ENCODE peak calls at places on chromosomes 3 and 15, in six cellular contexts. H is brain microvascular endothelial cell, G is stomach, F is astrocyte, R is fibroblast of lung, K is left ventricle myocardium inferior. Q is an unnamed sample.
A peak's percentile ranks its signal among the peaks of the same experiment; 100 is the strongest.

GRCh38 chr3:79366414-79366813 is 401.4 kb downstream of the ROBO1 start:
- DNase-seq in H (no peak), R (peak; percentile 35), F (peak; percentile 16), K (no peak), G (no peak), Q (no peak)

GRCh38 chr3:134237454-134238145 is 13.1 kb downstream of the RYK start:
- DNase-seq in F (no peak), K (no peak), G (no peak), R (no peak), H (no peak), Q (no peak)

GRCh38 chr3:297585-297984 is 101.0 kb downstream of the CHL1 start:
- DNase-seq in F (no peak), K (no peak), H (no peak), R (no peak), G (no peak), Q (no peak)

GRCh38 chr15:32737246-32737757 is 19.5 kb downstream of the GREM1 start:
- DNase-seq in R (no peak), K (no peak), H (no peak), F (no peak), G (no peak), Q (no peak)

GRCh38 chr3:58047806-58048205 is 39.6 kb downstream of the FLNB start:
- DNase-seq in H (peak; percentile 96), R (peak; percentile 98), F (peak; percentile 98), G (no peak), K (no peak), Q (peak; percentile 73)

GRCh38 chr3:47082519-47082918 is 81.4 kb downstream of the SETD2 start:
- DNase-seq in F (peak; percentile 42), R (peak; percentile 51), G (no peak), H (no peak), K (no peak), Q (no peak)

GRCh38 chr15:76334438-76335004 is 2.1 kb upstream of the ISL2 start:
- DNase-seq in K (no peak), R (no peak), H (no peak), F (no peak), G (no peak), Q (no peak)

GRCh38 chr15:48802867-48803266 is 8.0 kb downstream of the CEP152 start:
- DNase-seq in K (no peak), G (no peak), R (peak; percentile 97), H (peak; percentile 94), F (peak; percentile 97), Q (peak; percentile 98)

GRCh38 chr3:168088106-168088722 is 7.5 kb downstream of the GOLIM4 start:
- DNase-seq in R (no peak), H (no peak), K (no peak), F (no peak), G (no peak), Q (no peak)

GRCh38 chr3:72473156-72473555 is 375.1 kb downstream of the SHQ1 start:
- DNase-seq in F (no peak), G (no peak), R (no peak), H (no peak), K (no peak), Q (no peak)

GRCh38 chr3:194676471-194676870 is 4.5 kb upstream of the LSG1 start:
- DNase-seq in G (no peak), R (no peak), K (no peak), F (no peak), H (no peak), Q (no peak)

GRCh38 chr3:186097663-186098451 is 11.0 kb downstream of the ETV5 start:
- DNase-seq in H (peak; percentile 86), F (peak; percentile 89), G (peak; percentile 77), K (peak; percentile 54), R (peak; percentile 91), Q (peak; percentile 73)

GRCh38 chr3:64216706-64217105 is 8.6 kb downstream of the PRICKLE2 start:
- DNase-seq in F (peak; percentile 58), K (no peak), G (no peak), R (peak; percentile 71), H (no peak), Q (no peak)

DNA sequence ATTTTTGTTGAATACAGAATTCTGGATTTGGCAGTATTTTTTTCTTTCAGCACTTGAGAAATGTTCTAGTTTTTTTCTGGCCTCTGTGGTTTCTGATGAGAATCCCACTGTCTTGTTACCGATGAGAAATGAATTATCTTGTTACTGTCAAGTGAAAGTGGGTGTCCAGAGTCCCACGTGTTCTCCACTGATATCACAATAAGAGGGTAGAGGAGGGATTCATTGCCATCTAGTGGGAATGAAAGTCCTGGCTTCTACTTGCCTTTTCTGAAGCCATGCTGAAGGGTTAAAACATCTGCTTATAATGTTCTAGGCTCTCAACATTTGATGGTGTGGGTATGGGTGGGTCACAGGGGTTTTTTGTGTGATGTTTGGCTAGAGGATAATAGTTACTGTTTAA is 66.1 kb downstream of the SEC22A start:
- DNase-seq in G (no peak), K (no peak), F (no peak), R (no peak), H (no peak), Q (no peak)
- TF ChIP-seq CTCF in G (no peak), K (no peak), F (no peak), R (no peak), H (peak; percentile 17), Q (no peak)

GRCh38 chr3:14824646-14825045 is 5.9 kb downstream of the FGD5 start:
- DNase-seq in R (no peak), K (no peak), F (no peak), H (no peak), G (no peak), Q (no peak)

GRCh38 chr3:14822134-14822533 is 3.4 kb downstream of the FGD5 start:
- DNase-seq in R (no peak), K (no peak), G (no peak), H (no peak), F (no peak), Q (no peak)

GRCh38 chr3:14823910-14824629 is 5.3 kb downstream of the FGD5 start:
- DNase-seq in K (no peak), G (no peak), F (no peak), H (no peak), R (no peak), Q (no peak)

GRCh38 chr3:14821151-14821550 is 2.4 kb downstream of the FGD5 start:
- DNase-seq in R (no peak), K (no peak), H (no peak), G (no peak), F (no peak), Q (no peak)

DNA sequence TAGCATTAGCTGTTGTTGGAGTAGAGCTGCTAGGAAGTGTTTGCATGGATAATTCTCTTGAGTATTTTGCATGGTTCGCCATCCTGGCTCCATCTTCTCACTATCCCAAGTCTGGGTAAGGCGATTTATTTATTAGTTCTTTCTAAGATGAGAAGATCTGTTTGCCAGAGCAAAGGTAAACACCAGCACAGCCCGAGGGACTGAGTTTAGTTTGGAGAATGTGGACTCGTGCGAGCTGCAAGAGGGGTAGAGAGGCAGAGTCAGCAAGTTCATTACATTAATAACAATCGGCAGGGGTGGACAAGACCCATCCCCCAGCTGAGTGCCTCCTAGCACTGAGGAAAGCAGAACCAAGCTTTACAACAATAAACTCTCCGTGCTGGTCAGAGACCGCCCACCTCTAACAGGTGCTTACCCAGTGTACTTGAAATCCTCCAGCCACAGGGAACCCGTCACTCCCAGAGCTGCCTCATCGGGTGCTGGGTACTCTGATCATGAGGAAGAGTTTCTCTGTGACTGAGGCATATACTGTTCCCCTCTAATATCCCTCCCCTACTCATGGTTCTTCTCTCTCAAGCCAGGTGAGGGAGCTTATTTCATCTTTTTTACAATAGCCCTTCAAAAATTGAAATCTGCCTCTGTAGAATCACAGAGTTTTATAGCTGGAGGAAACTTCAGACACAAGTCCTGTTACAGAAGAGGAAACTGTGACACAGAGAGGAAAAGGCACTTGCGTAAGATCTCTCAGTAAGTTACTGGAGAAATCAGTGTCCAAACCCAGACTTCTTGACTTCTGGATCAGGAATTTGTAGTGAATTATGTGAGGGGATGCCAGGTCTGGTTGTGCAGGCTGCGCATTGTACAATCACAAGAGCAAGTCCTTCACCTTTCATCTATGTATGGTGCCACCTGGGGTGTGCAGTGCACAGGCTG is 4.4 kb downstream of the FGD5 start:
- DNase-seq in R (no peak), K (no peak), G (no peak), H (no peak), F (no peak), Q (no peak)
- H3K36me3 ChIP-seq in R (no peaks in the 10 kb centered on the region), K (peaks cover 24% of the 10 kb centered on the region), G (peaks cover 20% of the 10 kb centered on the region), H (no peaks in the 10 kb centered on the region), F (no peaks in the 10 kb centered on the region), Q (no peaks in the 10 kb centered on the region)

GRCh38 chr3:188212308-188212969 is 58.5 kb downstream of the LPP start:
- DNase-seq in G (no peak), F (peak; percentile 86), K (no peak), R (peak; percentile 92), H (no peak), Q (peak; percentile 96)
- H3K4me3 ChIP-seq in G (peak overlapping the region; percentile 36), F (peak overlapping the region; percentile 44), K (no peak overlapping the region), R (peak overlapping the region; percentile 58), H (peak overlapping the region; percentile 33), Q (no peak overlapping the region)

GRCh38 chr15:30033763-30034162 is 49.0 kb upstream of the GOLGA8J start:
- DNase-seq in G (no peak), K (no peak), H (no peak), F (no peak), R (no peak), Q (no peak)

GRCh38 chr15:30033211-30033610 is 49.5 kb upstream of the GOLGA8J start:
- DNase-seq in H (no peak), F (no peak), G (no peak), R (no peak), K (no peak), Q (no peak)

GRCh38 chr15:30036304-30036703 is 46.5 kb upstream of the GOLGA8J start:
- DNase-seq in H (no peak), R (no peak), F (no peak), G (no peak), K (no peak), Q (no peak)

DNA sequence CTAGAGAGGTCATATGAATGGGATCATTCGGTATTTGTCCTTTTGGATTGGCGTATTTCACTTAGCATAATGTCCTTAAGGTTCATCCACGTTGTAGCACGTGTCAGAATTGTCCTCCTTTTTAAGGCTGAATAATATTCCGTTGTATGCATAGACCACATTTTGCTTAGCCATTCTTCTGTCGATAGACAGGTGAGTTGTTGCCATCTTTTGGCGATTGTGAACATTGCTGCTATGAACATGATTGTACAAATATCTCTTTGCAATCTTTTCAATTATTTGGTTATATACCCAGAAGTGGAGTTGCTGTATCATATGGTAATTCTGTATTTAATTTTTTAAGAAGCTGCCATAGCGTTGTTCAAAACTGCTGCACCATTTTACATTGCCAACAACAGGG is 52.4 kb upstream of the GOLGA8J start:
- DNase-seq in R (no peak), K (no peak), H (no peak), F (no peak), G (no peak), Q (no peak)
- TF ChIP-seq CTCF in R (no peak), K (no peak), H (no peak), F (no peak), G (no peak), Q (no peak)

DNA sequence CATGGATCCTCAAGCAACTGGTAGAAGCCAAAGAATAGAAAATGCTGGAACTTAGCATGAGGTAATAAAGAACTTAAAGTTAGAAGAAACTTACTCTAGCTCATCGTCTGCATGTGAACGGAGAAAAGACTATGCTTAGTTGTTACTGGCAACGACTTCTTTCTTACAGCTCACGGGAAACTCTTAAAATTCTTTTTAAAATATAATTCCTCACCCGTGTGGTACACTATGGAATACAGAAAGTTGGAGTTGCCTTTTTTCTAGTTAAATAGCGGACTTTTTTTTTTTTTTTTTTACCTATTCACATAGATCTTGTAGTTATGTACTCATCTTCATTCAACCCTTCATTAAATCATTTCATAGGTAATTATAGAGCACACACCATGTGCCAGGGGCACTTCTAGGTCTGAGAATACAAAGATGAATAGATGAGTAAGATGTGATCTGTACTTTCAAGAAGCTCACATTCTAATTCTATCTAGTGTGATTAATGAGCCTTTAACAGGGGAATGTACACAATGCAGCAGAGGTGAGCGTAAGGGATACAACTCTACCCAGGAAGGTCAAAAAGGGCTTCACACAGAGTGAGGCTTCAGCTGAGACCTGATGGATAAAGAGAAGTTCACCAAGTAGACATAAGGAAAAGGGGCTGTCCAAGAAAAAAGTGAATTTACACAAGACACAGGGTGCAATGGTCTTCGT is 18.4 kb upstream of the KCNMB2 start:
- DNase-seq in G (no peak), R (no peak), F (no peak), K (no peak), H (no peak), Q (no peak)
- H3K36me3 ChIP-seq in G (no peaks in the 10 kb centered on the region), R (no peaks in the 10 kb centered on the region), F (no peaks in the 10 kb centered on the region), K (no peaks in the 10 kb centered on the region), H (no peaks in the 10 kb centered on the region), Q (no peaks in the 10 kb centered on the region)

Q was measured in kidney epithelial cell.